ENCODE peak calls at places on chromosome 15, in seven cellular contexts. One of them, this sample, is unnamed.

GRCh38 chr15:80160570-80161156 is 7.9 kb downstream of the FAH start:
- DNase-seq in GM23248: peak
- DNase-seq in AG04449: peak
- DNase-seq in ovary: peak
- DNase-seq in PC-9: peak
- DNase-seq in endothelial cell of umbilical vein: peak
- DNase-seq in uterus: no peak
- DNase-seq in this sample: no peak

GRCh38 chr15:69357773-69358765 is 56.1 kb upstream of the KIF23 start:
- DNase-seq in endothelial cell of umbilical vein: no peak
- DNase-seq in AG04449: no peak
- DNase-seq in PC-9: no peak
- DNase-seq in GM23248: peak
- DNase-seq in uterus: no peak
- DNase-seq in ovary: peak
- DNase-seq in this sample: no peak

GRCh38 chr15:76401285-76401684 is 64.7 kb downstream of the ISL2 start:
- DNase-seq in ovary: no peak
- DNase-seq in uterus: no peak
- DNase-seq in endothelial cell of umbilical vein: no peak
- DNase-seq in PC-9: peak
- DNase-seq in AG04449: peak
- DNase-seq in GM23248: peak
- DNase-seq in this sample: no peak

GRCh38 chr15:101313041-101313761 is 18.2 kb upstream of the SNRPA1 start:
- DNase-seq in endothelial cell of umbilical vein: no peak
- DNase-seq in GM23248: no peak
- DNase-seq in AG04449: no peak
- DNase-seq in PC-9: no peak
- DNase-seq in ovary: no peak
- DNase-seq in uterus: peak
- DNase-seq in this sample: no peak

GRCh38 chr15:92462771-92463170 is 69.1 kb downstream of the ST8SIA2 start:
- DNase-seq in PC-9: no peak
- DNase-seq in GM23248: no peak
- DNase-seq in endothelial cell of umbilical vein: no peak
- DNase-seq in AG04449: no peak
- DNase-seq in uterus: no peak
- DNase-seq in ovary: no peak
- DNase-seq in this sample: no peak

GRCh38 chr15:76285241-76285825 is 25.9 kb downstream of the ETFA start:
- DNase-seq in ovary: no peak
- DNase-seq in GM23248: peak
- DNase-seq in AG04449: no peak
- DNase-seq in endothelial cell of umbilical vein: peak
- DNase-seq in PC-9: no peak
- DNase-seq in uterus: no peak
- DNase-seq in this sample: no peak

GRCh38 chr15:36831915-36832310 is 252.5 kb downstream of the CDIN1 start:
- DNase-seq in uterus: no peak
- DNase-seq in endothelial cell of umbilical vein: no peak
- DNase-seq in ovary: no peak
- DNase-seq in AG04449: no peak
- DNase-seq in GM23248: no peak
- DNase-seq in PC-9: no peak
- DNase-seq in this sample: no peak

GRCh38 chr15:90872481-90873184 is 4.2 kb downstream of the FURIN start:
- DNase-seq in ovary: no peak
- DNase-seq in AG04449: peak
- DNase-seq in GM23248: peak
- DNase-seq in PC-9: peak
- DNase-seq in uterus: no peak
- DNase-seq in endothelial cell of umbilical vein: peak
- DNase-seq in this sample: peak

DNA sequence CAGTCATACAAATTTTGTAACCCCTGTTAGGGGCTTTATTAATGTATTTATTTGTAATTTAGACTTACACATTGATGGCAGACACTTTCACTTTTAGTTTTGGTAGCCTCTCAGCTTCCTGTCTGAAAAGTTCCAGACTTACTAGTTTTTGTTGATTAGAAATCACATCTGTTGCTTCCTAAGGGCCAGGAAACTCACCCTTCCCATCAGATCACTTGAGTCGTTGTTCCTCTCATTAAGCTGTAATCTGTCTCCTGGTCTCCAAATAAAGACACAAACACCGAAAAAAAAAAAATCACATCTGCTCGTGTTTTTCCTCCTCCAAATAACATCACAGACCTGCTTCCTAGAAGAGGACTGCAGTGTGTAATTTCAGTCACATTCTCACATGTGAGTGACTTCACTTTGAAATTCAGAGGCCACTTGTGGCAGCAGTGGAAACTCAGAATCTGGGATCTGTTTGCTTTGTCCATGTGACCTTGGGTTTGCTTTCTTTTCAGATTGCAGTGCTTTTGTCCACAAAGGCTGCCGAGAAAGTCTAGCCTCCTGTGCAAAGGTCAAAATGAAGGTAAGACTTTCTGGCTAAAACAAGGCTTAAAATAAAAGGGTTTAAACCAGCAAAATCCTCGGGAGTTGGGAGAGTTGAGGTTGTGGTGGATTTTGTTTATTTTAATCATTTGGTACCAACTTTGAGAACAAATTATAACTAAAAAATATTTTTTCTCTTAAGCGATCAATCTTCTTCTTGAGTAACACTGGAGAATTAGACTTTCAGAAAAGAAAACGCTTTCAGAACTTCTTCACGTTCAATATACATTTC is 87.0 kb downstream of the KLHL25 start:
- DNase-seq in AG04449: no peak
- DNase-seq in PC-9: no peak
- DNase-seq in ovary: no peak
- DNase-seq in uterus: no peak
- DNase-seq in GM23248: peak
- DNase-seq in endothelial cell of umbilical vein: peak
- DNase-seq in this sample: no peak
- H3K4me3 ChIP-seq in AG04449: no peak
- H3K4me3 ChIP-seq in PC-9: no peak
- H3K4me3 ChIP-seq in ovary: no peak
- H3K4me3 ChIP-seq in uterus: peak
- H3K4me3 ChIP-seq in GM23248: peak
- H3K4me3 ChIP-seq in endothelial cell of umbilical vein: peak
- H3K4me3 ChIP-seq in this sample: peak

GRCh38 chr15:56019819-56020218 is 26.4 kb upstream of the NEDD4 start:
- DNase-seq in uterus: no peak
- DNase-seq in endothelial cell of umbilical vein: no peak
- DNase-seq in PC-9: no peak
- DNase-seq in AG04449: no peak
- DNase-seq in ovary: no peak
- DNase-seq in GM23248: no peak
- DNase-seq in this sample: no peak
- H3K4me3 ChIP-seq in uterus: no peak
- H3K4me3 ChIP-seq in endothelial cell of umbilical vein: no peak
- H3K4me3 ChIP-seq in PC-9: peak
- H3K4me3 ChIP-seq in AG04449: no peak
- H3K4me3 ChIP-seq in ovary: no peak
- H3K4me3 ChIP-seq in GM23248: no peak
- H3K4me3 ChIP-seq in this sample: no peak

DNA sequence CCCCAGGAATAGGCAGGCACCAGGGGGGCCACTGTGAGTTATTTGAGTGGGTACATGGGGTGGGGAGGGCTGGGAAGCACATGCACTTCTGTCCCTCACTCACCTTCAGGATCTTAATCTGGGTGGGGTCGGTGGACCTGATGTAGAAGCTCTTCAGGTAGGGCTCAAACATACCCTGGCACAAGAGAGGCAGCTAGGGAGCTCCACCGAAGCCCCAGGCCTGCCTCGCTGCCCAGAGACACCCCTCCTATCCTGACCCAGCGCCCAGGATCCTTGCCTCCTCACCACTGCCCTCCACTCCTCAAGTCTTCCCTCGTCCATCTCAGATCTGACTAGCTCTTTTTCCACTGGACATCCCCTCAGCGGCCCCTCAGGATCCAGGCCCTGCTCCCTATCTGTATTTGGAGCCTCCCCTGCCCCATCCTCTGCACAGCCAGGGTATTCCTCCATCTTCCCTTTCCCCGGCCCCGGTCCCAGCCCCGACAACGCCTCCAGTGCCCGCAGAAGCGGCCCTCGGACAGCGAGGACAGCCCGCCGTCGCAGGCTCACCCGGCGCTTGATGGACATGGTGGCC is 30.0 kb downstream of the AP3B2 start:
- DNase-seq in PC-9: no peak
- DNase-seq in AG04449: no peak
- DNase-seq in endothelial cell of umbilical vein: no peak
- DNase-seq in uterus: no peak
- DNase-seq in GM23248: no peak
- DNase-seq in ovary: no peak
- DNase-seq in this sample: no peak
- H3K4me3 ChIP-seq in PC-9: no peak
- H3K4me3 ChIP-seq in AG04449: no peak
- H3K4me3 ChIP-seq in endothelial cell of umbilical vein: no peak
- H3K4me3 ChIP-seq in uterus: peak
- H3K4me3 ChIP-seq in GM23248: no peak
- H3K4me3 ChIP-seq in ovary: no peak
- H3K4me3 ChIP-seq in this sample: peak

GRCh38 chr15:57743424-57743823 is 36.9 kb downstream of the POLR2M start:
- DNase-seq in AG04449: no peak
- DNase-seq in uterus: no peak
- DNase-seq in PC-9: no peak
- DNase-seq in endothelial cell of umbilical vein: peak
- DNase-seq in GM23248: no peak
- DNase-seq in ovary: no peak
- DNase-seq in this sample: no peak

GRCh38 chr15:57741089-57741488 is 34.6 kb downstream of the POLR2M start:
- DNase-seq in ovary: no peak
- DNase-seq in endothelial cell of umbilical vein: no peak
- DNase-seq in GM23248: no peak
- DNase-seq in PC-9: no peak
- DNase-seq in uterus: no peak
- DNase-seq in AG04449: no peak
- DNase-seq in this sample: no peak

GRCh38 chr15:57751177-57751800 is 44.8 kb downstream of the POLR2M start:
- DNase-seq in AG04449: no peak
- DNase-seq in PC-9: no peak
- DNase-seq in endothelial cell of umbilical vein: peak
- DNase-seq in GM23248: peak
- DNase-seq in ovary: no peak
- DNase-seq in uterus: no peak
- DNase-seq in this sample: no peak

GRCh38 chr15:57747206-57747605 is 40.7 kb downstream of the POLR2M start:
- DNase-seq in endothelial cell of umbilical vein: no peak
- DNase-seq in ovary: no peak
- DNase-seq in AG04449: no peak
- DNase-seq in uterus: peak
- DNase-seq in GM23248: no peak
- DNase-seq in PC-9: no peak
- DNase-seq in this sample: no peak

DNA sequence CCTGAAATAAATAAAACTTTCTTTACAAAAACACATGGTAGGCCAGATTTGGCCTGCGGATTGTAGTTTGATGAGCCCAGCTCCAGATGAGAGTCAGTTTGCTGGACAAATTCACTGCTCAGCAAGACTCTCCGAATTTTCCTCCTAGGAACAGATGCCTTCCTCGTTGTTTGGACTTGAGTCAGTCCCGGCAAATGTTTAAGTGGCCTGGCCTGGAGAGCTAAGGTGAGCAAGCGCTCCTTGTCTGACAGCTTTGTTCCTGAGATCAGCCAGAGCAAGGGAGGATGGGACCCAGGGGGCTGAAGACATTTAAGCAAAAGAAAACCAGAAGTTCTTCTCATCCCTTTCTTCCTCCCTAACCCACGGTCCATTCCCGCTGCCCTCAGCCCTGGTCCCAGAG is 40.2 kb downstream of the POLR2M start:
- DNase-seq in PC-9: no peak
- DNase-seq in endothelial cell of umbilical vein: no peak
- DNase-seq in AG04449: no peak
- DNase-seq in uterus: peak
- DNase-seq in GM23248: no peak
- DNase-seq in ovary: no peak
- DNase-seq in this sample: no peak
- H3K4me3 ChIP-seq in PC-9: no peak
- H3K4me3 ChIP-seq in endothelial cell of umbilical vein: no peak
- H3K4me3 ChIP-seq in AG04449: no peak
- H3K4me3 ChIP-seq in uterus: peak
- H3K4me3 ChIP-seq in GM23248: no peak
- H3K4me3 ChIP-seq in ovary: peak
- H3K4me3 ChIP-seq in this sample: peak

GRCh38 chr15:26651909-26652308 is 121.0 kb downstream of the GABRB3 start:
- DNase-seq in GM23248: no peak
- DNase-seq in uterus: no peak
- DNase-seq in AG04449: no peak
- DNase-seq in endothelial cell of umbilical vein: no peak
- DNase-seq in PC-9: no peak
- DNase-seq in ovary: no peak
- DNase-seq in this sample: no peak
- H3K4me3 ChIP-seq in GM23248: no peak
- H3K4me3 ChIP-seq in uterus: no peak
- H3K4me3 ChIP-seq in AG04449: no peak
- H3K4me3 ChIP-seq in endothelial cell of umbilical vein: no peak
- H3K4me3 ChIP-seq in PC-9: no peak
- H3K4me3 ChIP-seq in ovary: no peak
- H3K4me3 ChIP-seq in this sample: no peak

DNA sequence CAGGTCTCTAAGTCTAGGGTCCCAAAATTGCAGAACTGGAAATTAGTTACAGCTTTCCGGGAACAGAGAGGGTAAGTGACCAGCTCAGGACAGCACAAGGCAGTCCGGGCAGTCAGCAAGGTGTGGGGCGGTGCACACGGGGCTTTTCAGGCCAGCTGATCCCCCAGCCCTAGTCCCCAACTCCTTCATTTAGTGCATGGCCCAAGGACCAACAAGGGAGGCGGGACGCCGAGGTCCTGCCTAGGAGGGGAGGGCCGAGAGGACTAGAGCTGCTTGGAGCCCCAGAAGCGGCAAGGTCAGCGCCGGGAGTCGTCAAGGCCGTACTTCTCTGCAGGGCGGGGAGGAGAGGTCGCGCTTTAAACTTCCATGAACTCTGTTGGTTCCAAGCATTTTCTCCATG is 2.0 kb upstream of the PDE8A start:
- DNase-seq in GM23248: no peak
- DNase-seq in AG04449: no peak
- DNase-seq in uterus: no peak
- DNase-seq in PC-9: no peak
- DNase-seq in endothelial cell of umbilical vein: no peak
- DNase-seq in ovary: peak
- DNase-seq in this sample: no peak
- H3K4me3 ChIP-seq in GM23248: no peak
- H3K4me3 ChIP-seq in AG04449: no peak
- H3K4me3 ChIP-seq in uterus: peak
- H3K4me3 ChIP-seq in PC-9: peak
- H3K4me3 ChIP-seq in endothelial cell of umbilical vein: no peak
- H3K4me3 ChIP-seq in ovary: peak
- H3K4me3 ChIP-seq in this sample: peak

This sample was measured in CD8-positive, alpha-beta T cell.